ENCODE peak calls at places on chromosomes 13 and 19, in nine cellular contexts. T is upper lobe of right lung; J is NCI-H2081; R is activated CD4-positive, alpha-beta T cell treated with anti-CD3 and anti-CD28 coated beads, Interleukin-2, amount 50 U/mL, for 48 hours; K is T-helper 1 cell; L is HCEC 1CT; M is stimulated activated CD4-positive, alpha-beta T cell treated with anti-CD3 and anti-CD28 coated beads, TNF-alpha, amount 100 ng/mL, for 1 hour; U is choroid plexus epithelial cell; V is Right ventricle myocardium superior. B is an unnamed sample.
A peak's percentile ranks its signal among the peaks of the same experiment; 100 is the strongest.

GRCh38 chr13:41411536-41411935 is 45.8 kb upstream of the RGCC start:
- DNase-seq in U (peak; percentile 83), K (no peak), J (no peak), V (no peak), T (no peak), L (peak; percentile 52), M (no peak), R (peak; percentile 11), B (peak; percentile 10)

GRCh38 chr13:38863536-38863935 is 127.1 kb downstream of the STOML3 start:
- DNase-seq in V (no peak), U (no peak), J (no peak), T (no peak), L (no peak), R (no peak), M (no peak), K (no peak), B (no peak)

GRCh38 chr19:21823224-21823623 is 12.8 kb downstream of the ZNF43 start:
- DNase-seq in T (no peak), K (no peak), M (no peak), R (no peak), L (no peak), U (no peak), V (no peak), J (no peak), B (no peak)

GRCh38 chr19:29277107-29277506 is 64.2 kb upstream of the UQCRFS1 start:
- DNase-seq in V (no peak), U (no peak), K (peak; percentile 32), R (peak; percentile 39), J (no peak), M (no peak), T (peak; percentile 31), L (no peak), B (no peak)

GRCh38 chr13:49097374-49097773 is 121.7 kb downstream of the FNDC3A start:
- DNase-seq in L (peak; percentile 91), V (no peak), J (peak; percentile 25), M (no peak), U (peak; percentile 72), K (no peak), R (no peak), T (no peak), B (peak; percentile 47)

GRCh38 chr13:45063261-45063870 is 56.9 kb upstream of the GTF2F2 start:
- DNase-seq in R (no peak), J (no peak), L (peak; percentile 29), M (no peak), U (no peak), T (no peak), K (no peak), V (no peak), B (no peak)

GRCh38 chr19:6728346-6728745 is 7.9 kb upstream of the C3 start:
- DNase-seq in T (peak; percentile 79), L (no peak), J (no peak), R (no peak), U (no peak), K (no peak), M (no peak), V (peak; percentile 64), B (no peak)

GRCh38 chr19:49589391-49589790 is 1.6 kb upstream of the PRR12 start:
- DNase-seq in U (peak; percentile 4), M (no peak), L (no peak), K (no peak), T (no peak), J (no peak), R (no peak), V (no peak), B (no peak)

GRCh38 chr19:37306383-37306963 is 64.4 kb upstream of the ZNF527 start:
- DNase-seq in K (no peak), T (no peak), J (no peak), L (no peak), U (no peak), V (no peak), R (no peak), M (no peak), B (no peak)

GRCh38 chr13:111974065-111974640 is 92.8 kb upstream of the SOX1 start:
- DNase-seq in U (no peak), V (no peak), R (no peak), J (no peak), L (no peak), T (no peak), M (no peak), K (no peak), B (no peak)

GRCh38 chr19:46907880-46908279 is 47.1 kb downstream of the ARHGAP35 start:
- DNase-seq in J (no peak), T (no peak), V (peak; percentile 66), R (no peak), M (no peak), U (no peak), L (no peak), K (no peak), B (peak; percentile 70)

GRCh38 chr13:20142019-20142926 is 18.6 kb downstream of the GJA3 start:
- DNase-seq in R (no peak), M (no peak), U (no peak), K (no peak), J (no peak), T (no peak), V (no peak), L (no peak), B (no peak)

GRCh38 chr13:85597790-85598500 is 201.3 kb downstream of the SLITRK6 start:
- DNase-seq in L (no peak), U (peak; percentile 20), V (no peak), T (no peak), K (no peak), J (no peak), R (no peak), M (no peak), B (no peak)

GRCh38 chr13:95217920-95218830 is 83.1 kb downstream of the ABCC4 start:
- DNase-seq in R (no peak), J (no peak), V (no peak), M (no peak), L (no peak), U (no peak), T (no peak), K (no peak), B (no peak)

GRCh38 chr19:390386-391198 is 18.4 kb downstream of the C2CD4C start:
- DNase-seq in J (no peak), T (no peak), U (no peak), M (no peak), L (no peak), K (no peak), V (no peak), R (no peak), B (no peak)

GRCh38 chr19:7917292-7918061 is 2.7 kb upstream of the SNAPC2 start:
- DNase-seq in V (peak; percentile 73), R (peak; percentile 64), U (peak; percentile 62), L (peak; percentile 46), T (peak; percentile 80), K (peak; percentile 58), M (no peak), J (peak; percentile 51), B (peak; percentile 75)

GRCh38 chr19:6220385-6221191 is 59.2 kb downstream of the MLLT1 start:
- DNase-seq in V (peak; percentile 81), R (no peak), J (no peak), L (peak; percentile 29), U (peak; percentile 53), M (no peak), K (no peak), T (no peak), B (peak; percentile 85)

GRCh38 chr19:423691-424466 is 14.9 kb upstream of the C2CD4C start:
- DNase-seq in V (peak; percentile 33), L (no peak), K (no peak), M (no peak), R (no peak), U (no peak), T (no peak), J (no peak), B (no peak)

GRCh38 chr19:12840091-12841079 is 2.1 kb downstream of the MAST1 start:
- DNase-seq in M (no peak), K (no peak), R (peak; percentile 65), T (peak; percentile 85), V (no peak), U (peak; percentile 69), J (no peak), L (peak; percentile 62), B (peak; percentile 93)

B was measured in G401.